ENCODE peak calls at places on chromosomes 16 and 17, in eight cellular contexts. One of them, this sample, is unnamed.
A peak's percentile ranks its signal among the peaks of the same experiment; 100 is the strongest.

GRCh38 chr17:82114447-82114846 is 16.4 kb upstream of the FASN start:
- DNase-seq in A549: no peak
- DNase-seq in HCT116: no peak
- DNase-seq in Panc1: no peak
- DNase-seq in K562: no peak
- DNase-seq in GM23338: no peak
- DNase-seq in SK-N-SH: peak; percentile 21
- DNase-seq in HL-60: no peak
- DNase-seq in this sample: no peak

GRCh38 chr16:11744075-11744470 is 1.4 kb upstream of the TXNDC11 start:
- DNase-seq in A549: no peak
- DNase-seq in HCT116: no peak
- DNase-seq in Panc1: no peak
- DNase-seq in K562: no peak
- DNase-seq in GM23338: no peak
- DNase-seq in SK-N-SH: no peak
- DNase-seq in HL-60: no peak
- DNase-seq in this sample: no peak

GRCh38 chr17:81027591-81028505 is 7.1 kb upstream of the BAIAP2 start:
- DNase-seq in A549: no peak
- DNase-seq in HCT116: no peak
- DNase-seq in Panc1: no peak
- DNase-seq in K562: no peak
- DNase-seq in GM23338: no peak
- DNase-seq in SK-N-SH: peak; percentile 68
- DNase-seq in HL-60: no peak
- DNase-seq in this sample: no peak

GRCh38 chr16:4403133-4403949 is 13.1 kb downstream of the CORO7 start:
- DNase-seq in A549: no peak
- DNase-seq in HCT116: no peak
- DNase-seq in Panc1: no peak
- DNase-seq in K562: no peak
- DNase-seq in GM23338: no peak
- DNase-seq in SK-N-SH: no peak
- DNase-seq in HL-60: no peak
- DNase-seq in this sample: no peak

GRCh38 chr16:4936991-4937781 is at the start of gene PPL:
- DNase-seq in A549: no peak
- DNase-seq in HCT116: peak; percentile 76
- DNase-seq in Panc1: no peak
- DNase-seq in K562: peak; percentile 98
- DNase-seq in GM23338: peak; percentile 98
- DNase-seq in SK-N-SH: peak; percentile 72
- DNase-seq in HL-60: no peak
- DNase-seq in this sample: no peak

GRCh38 chr16:50806099-50807062 is 64.5 kb downstream of the CYLD start:
- DNase-seq in A549: peak; percentile 76
- DNase-seq in HCT116: peak; percentile 86
- DNase-seq in Panc1: peak; percentile 77
- DNase-seq in K562: peak; percentile 78
- DNase-seq in GM23338: peak; percentile 94
- DNase-seq in SK-N-SH: peak; percentile 76
- DNase-seq in HL-60: peak; percentile 85
- DNase-seq in this sample: peak; percentile 81

GRCh38 chr17:77189148-77189547 is 48.4 kb downstream of the SEC14L1 start:
- DNase-seq in A549: no peak
- DNase-seq in HCT116: no peak
- DNase-seq in Panc1: no peak
- DNase-seq in K562: no peak
- DNase-seq in GM23338: no peak
- DNase-seq in SK-N-SH: no peak
- DNase-seq in HL-60: no peak
- DNase-seq in this sample: peak; percentile 64

GRCh38 chr17:61331178-61331577 is 68.5 kb upstream of the TBX2 start:
- DNase-seq in A549: no peak
- DNase-seq in HCT116: no peak
- DNase-seq in Panc1: no peak
- DNase-seq in K562: no peak
- DNase-seq in GM23338: no peak
- DNase-seq in SK-N-SH: no peak
- DNase-seq in HL-60: no peak
- DNase-seq in this sample: no peak

GRCh38 chr17:47633996-47634395 is 15.7 kb upstream of the KPNB1 start:
- DNase-seq in A549: no peak
- DNase-seq in HCT116: no peak
- DNase-seq in Panc1: no peak
- DNase-seq in K562: no peak
- DNase-seq in GM23338: no peak
- DNase-seq in SK-N-SH: no peak
- DNase-seq in HL-60: no peak
- DNase-seq in this sample: no peak

GRCh38 chr17:14688134-14688533 is 387.3 kb downstream of the HS3ST3B1 start:
- DNase-seq in A549: no peak
- DNase-seq in HCT116: no peak
- DNase-seq in Panc1: no peak
- DNase-seq in K562: no peak
- DNase-seq in GM23338: peak; percentile 34
- DNase-seq in SK-N-SH: no peak
- DNase-seq in HL-60: no peak
- DNase-seq in this sample: no peak

GRCh38 chr17:44314869-44315661 is 6.7 kb downstream of the RUNDC3A start:
- DNase-seq in A549: peak; percentile 93
- DNase-seq in HCT116: no peak
- DNase-seq in Panc1: no peak
- DNase-seq in K562: peak; percentile 62
- DNase-seq in GM23338: peak; percentile 87
- DNase-seq in SK-N-SH: peak; percentile 25
- DNase-seq in HL-60: peak; percentile 23
- DNase-seq in this sample: no peak

GRCh38 chr16:17474572-17474971 is 3.8 kb upstream of the XYLT1 start:
- DNase-seq in A549: no peak
- DNase-seq in HCT116: no peak
- DNase-seq in Panc1: no peak
- DNase-seq in K562: no peak
- DNase-seq in GM23338: no peak
- DNase-seq in SK-N-SH: no peak
- DNase-seq in HL-60: no peak
- DNase-seq in this sample: no peak

GRCh38 chr17:45889579-45889978 is 4.8 kb upstream of the MAPT start:
- DNase-seq in A549: no peak
- DNase-seq in HCT116: peak; percentile 24
- DNase-seq in Panc1: no peak
- DNase-seq in K562: no peak
- DNase-seq in GM23338: peak; percentile 55
- DNase-seq in SK-N-SH: no peak
- DNase-seq in HL-60: no peak
- DNase-seq in this sample: no peak

GRCh38 chr16:81804134-81804610 is 25.1 kb downstream of the PLCG2 start:
- DNase-seq in A549: no peak
- DNase-seq in HCT116: no peak
- DNase-seq in Panc1: no peak
- DNase-seq in K562: no peak
- DNase-seq in GM23338: no peak
- DNase-seq in SK-N-SH: no peak
- DNase-seq in HL-60: peak; percentile 57
- DNase-seq in this sample: no peak

GRCh38 chr17:75667825-75668224 is 687 bp downstream of the SAP30BP start:
- DNase-seq in A549: no peak
- DNase-seq in HCT116: no peak
- DNase-seq in Panc1: no peak
- DNase-seq in K562: no peak
- DNase-seq in GM23338: no peak
- DNase-seq in SK-N-SH: no peak
- DNase-seq in HL-60: no peak
- DNase-seq in this sample: no peak

GRCh38 chr17:21425321-21425720 is 49.2 kb downstream of the KCNJ12 start:
- DNase-seq in A549: no peak
- DNase-seq in HCT116: no peak
- DNase-seq in Panc1: no peak
- DNase-seq in K562: no peak
- DNase-seq in GM23338: no peak
- DNase-seq in SK-N-SH: no peak
- DNase-seq in HL-60: no peak
- DNase-seq in this sample: no peak

GRCh38 chr16:70735141-70735979 is 49.5 kb upstream of the MTSS2 start:
- DNase-seq in A549: no peak
- DNase-seq in HCT116: no peak
- DNase-seq in Panc1: no peak
- DNase-seq in K562: no peak
- DNase-seq in GM23338: peak; percentile 51
- DNase-seq in SK-N-SH: no peak
- DNase-seq in HL-60: no peak
- DNase-seq in this sample: no peak

GRCh38 chr16:19708498-19709205 is 9.4 kb downstream of the KNOP1 start:
- DNase-seq in A549: no peak
- DNase-seq in HCT116: no peak
- DNase-seq in Panc1: no peak
- DNase-seq in K562: no peak
- DNase-seq in GM23338: no peak
- DNase-seq in SK-N-SH: no peak
- DNase-seq in HL-60: no peak
- DNase-seq in this sample: no peak

DNA sequence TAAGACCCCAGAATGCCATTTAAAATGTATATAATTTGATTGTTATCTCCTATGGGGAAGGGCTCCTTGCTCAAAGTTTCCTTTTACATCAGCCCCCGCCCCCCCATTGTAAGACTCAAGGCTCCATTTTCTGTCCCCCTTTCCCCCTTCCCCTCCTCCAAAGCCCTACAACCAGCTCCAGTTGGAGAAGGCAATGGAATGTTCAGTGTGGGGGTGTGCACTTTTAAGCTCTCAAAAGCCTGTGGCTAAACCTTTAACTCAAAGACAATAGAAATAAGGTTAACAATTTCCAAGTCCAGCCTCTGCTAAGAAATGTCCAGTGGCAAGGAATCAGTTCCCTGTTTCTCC is 114.7 kb downstream of the NOG start:
- DNase-seq in A549: no peak
- DNase-seq in HCT116: no peak
- DNase-seq in Panc1: no peak
- DNase-seq in K562: no peak
- DNase-seq in GM23338: no peak
- DNase-seq in SK-N-SH: no peak
- DNase-seq in HL-60: no peak
- DNase-seq in this sample: no peak
- TF ChIP-seq REST in A549: no peak
- TF ChIP-seq REST in HCT116: no peak
- TF ChIP-seq REST in Panc1: no peak
- TF ChIP-seq REST in K562: no peak
- TF ChIP-seq REST in GM23338: no peak
- TF ChIP-seq REST in SK-N-SH: no peak
- TF ChIP-seq REST in HL-60: no peak
- TF ChIP-seq REST in this sample: no peak

DNA sequence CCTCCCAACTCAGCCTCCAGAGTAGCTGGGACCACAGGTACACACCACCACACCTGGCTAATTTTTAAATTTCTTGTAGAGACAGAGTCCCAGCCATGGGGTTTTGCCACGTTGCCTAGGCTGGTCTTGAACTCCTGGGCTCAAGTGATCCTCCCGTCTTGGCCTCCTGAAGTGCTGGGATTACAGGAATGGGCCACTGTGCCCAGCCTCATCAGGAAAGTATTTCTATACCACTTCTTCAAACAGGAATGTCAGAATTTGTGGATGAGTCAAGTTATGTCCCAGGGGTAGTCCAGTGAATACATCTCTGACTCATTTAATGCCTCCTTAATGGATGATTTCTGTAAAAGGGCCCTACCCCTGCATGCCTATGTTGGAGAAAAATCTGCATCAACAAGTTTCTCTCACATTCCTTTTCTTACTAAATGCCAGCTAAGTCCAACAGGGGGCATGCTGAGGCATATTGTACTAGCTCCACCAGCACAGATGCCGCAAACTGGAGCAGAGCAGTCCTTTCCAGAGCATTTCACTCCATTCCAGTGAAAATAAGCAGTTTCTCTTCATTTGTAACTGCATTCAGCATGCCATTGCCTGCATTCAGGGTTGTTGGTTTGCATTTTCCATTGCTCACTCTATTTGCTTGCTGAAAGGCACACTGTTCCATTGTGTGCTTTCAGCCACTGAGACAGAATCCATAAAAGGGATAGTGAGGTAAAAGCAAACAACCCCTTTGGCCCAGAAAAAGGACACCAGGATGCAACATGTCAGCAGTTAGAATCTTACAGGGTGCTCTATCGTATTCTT is 5.3 kb upstream of the CAVIN1 start:
- DNase-seq in A549: peak; percentile 98
- DNase-seq in HCT116: peak; percentile 88
- DNase-seq in Panc1: peak; percentile 77
- DNase-seq in K562: no peak
- DNase-seq in GM23338: peak; percentile 94
- DNase-seq in SK-N-SH: peak; percentile 63
- DNase-seq in HL-60: peak; percentile 67
- DNase-seq in this sample: no peak
- TF ChIP-seq REST in A549: no peak
- TF ChIP-seq REST in HCT116: no peak
- TF ChIP-seq REST in Panc1: no peak
- TF ChIP-seq REST in K562: no peak
- TF ChIP-seq REST in GM23338: no peak
- TF ChIP-seq REST in SK-N-SH: no peak
- TF ChIP-seq REST in HL-60: no peak
- TF ChIP-seq REST in this sample: no peak

DNA sequence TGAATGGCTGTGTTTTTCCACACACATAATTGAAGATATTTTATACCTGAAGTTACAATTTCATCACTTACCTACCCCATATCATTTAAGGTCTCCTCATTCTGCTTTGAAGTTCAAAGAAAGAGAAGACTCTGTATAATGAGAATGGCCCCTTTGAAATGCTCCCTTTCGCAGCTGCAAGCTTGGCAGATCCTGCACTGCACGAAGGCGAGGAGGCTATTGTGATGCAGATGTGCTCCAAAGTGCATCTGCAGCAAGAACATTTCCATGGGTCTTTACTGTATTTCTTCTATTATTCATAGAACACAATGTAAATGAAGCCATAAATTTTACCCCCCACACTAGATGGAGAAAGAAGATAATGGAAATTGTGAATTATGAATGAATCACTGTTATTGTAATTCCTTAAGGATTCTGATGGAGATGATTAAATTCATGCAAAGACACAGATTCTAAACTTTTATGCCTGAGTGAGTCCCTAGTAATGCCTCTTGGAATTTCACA is 178.6 kb downstream of the CHD9NB start:
- DNase-seq in A549: no peak
- DNase-seq in HCT116: no peak
- DNase-seq in Panc1: no peak
- DNase-seq in K562: no peak
- DNase-seq in GM23338: peak; percentile 79
- DNase-seq in SK-N-SH: no peak
- DNase-seq in HL-60: no peak
- DNase-seq in this sample: no peak
- TF ChIP-seq REST in A549: no peak
- TF ChIP-seq REST in HCT116: no peak
- TF ChIP-seq REST in Panc1: no peak
- TF ChIP-seq REST in K562: no peak
- TF ChIP-seq REST in GM23338: no peak
- TF ChIP-seq REST in SK-N-SH: no peak
- TF ChIP-seq REST in HL-60: no peak
- TF ChIP-seq REST in this sample: no peak

DNA sequence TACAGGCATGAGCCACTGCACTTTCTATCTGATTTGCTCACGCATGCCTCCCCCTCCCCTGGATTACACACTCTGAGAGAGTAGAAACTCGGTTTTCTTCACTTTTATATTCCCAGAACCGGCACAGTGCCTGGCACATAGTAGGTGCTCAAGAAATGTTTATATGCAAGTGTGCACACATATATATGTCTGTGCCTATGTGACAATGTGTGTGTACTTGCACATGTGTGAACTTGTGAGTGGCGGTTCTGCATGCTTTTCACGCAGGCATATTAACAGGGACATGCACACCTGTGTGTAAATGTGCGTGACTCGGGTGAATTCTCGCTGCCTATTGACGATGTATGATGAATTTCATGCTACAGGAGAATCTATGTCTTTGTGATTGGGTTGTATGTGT is 22.1 kb upstream of the IL21R start:
- DNase-seq in A549: no peak
- DNase-seq in HCT116: no peak
- DNase-seq in Panc1: no peak
- DNase-seq in K562: no peak
- DNase-seq in GM23338: no peak
- DNase-seq in SK-N-SH: no peak
- DNase-seq in HL-60: no peak
- DNase-seq in this sample: no peak
- TF ChIP-seq REST in A549: no peak
- TF ChIP-seq REST in HCT116: no peak
- TF ChIP-seq REST in Panc1: no peak
- TF ChIP-seq REST in K562: no peak
- TF ChIP-seq REST in GM23338: no peak
- TF ChIP-seq REST in SK-N-SH: no peak
- TF ChIP-seq REST in HL-60: no peak
- TF ChIP-seq REST in this sample: no peak

This sample was measured in GM12878.